ENCODE peak calls at places on chromosomes 1 and 21, in nine cellular contexts. C, N, Z, I, T, V, F, G and J are unnamed samples.

GRCh38 chr1:34758751-34759150 is 789 bp upstream of the GJB4 start:
- DNase-seq in F (no peak), T (no peak), N (no peak), V (no peak), Z (no peak), I (no peak), G (no peak), C (no peak), J (no peak)

GRCh38 chr21:32828908-32829307 is 57.4 kb upstream of the PAXBP1 start:
- DNase-seq in I (no peak), Z (no peak), V (no peak), F (no peak), G (no peak), T (no peak), C (no peak), N (no peak), J (no peak)

GRCh38 chr21:39720126-39720778 is 24.7 kb upstream of the IGSF5 start:
- DNase-seq in F (peak; percentile 21), N (no peak), I (no peak), T (peak; percentile 12), C (no peak), V (no peak), G (no peak), Z (peak; percentile 46), J (no peak)

GRCh38 chr1:57061369-57061768 is 95.6 kb upstream of the C8B start:
- DNase-seq in Z (peak; percentile 5), V (no peak), I (no peak), F (peak; percentile 53), C (peak; percentile 53), T (no peak), N (peak; percentile 6), G (no peak), J (no peak)

GRCh38 chr1:192700834-192701271 is 64.9 kb downstream of the RGS13 start:
- DNase-seq in T (peak; percentile 45), G (no peak), F (peak; percentile 93), Z (peak; percentile 97), N (peak; percentile 80), C (peak; percentile 87), V (no peak), I (no peak), J (no peak)

GRCh38 chr1:184823080-184823479 is 68.4 kb upstream of the EDEM3 start:
- DNase-seq in T (no peak), I (no peak), V (no peak), G (no peak), N (no peak), F (no peak), C (peak; percentile 16), Z (no peak), J (no peak)

GRCh38 chr1:96843196-96843595 is 121.6 kb downstream of the PTBP2 start:
- DNase-seq in F (peak; percentile 88), G (no peak), N (peak; percentile 73), V (no peak), T (no peak), I (no peak), Z (peak; percentile 90), C (peak; percentile 54), J (no peak)

GRCh38 chr1:150259758-150260669 is 2.4 kb downstream of the CA14 start:
- DNase-seq in I (no peak), Z (peak; percentile 57), T (no peak), G (no peak), F (no peak), C (no peak), V (no peak), N (peak; percentile 51), J (no peak)

GRCh38 chr1:214018605-214019268 is 31.0 kb downstream of the PROX1 start:
- DNase-seq in T (no peak), Z (no peak), V (peak; percentile 64), F (no peak), C (no peak), G (no peak), I (peak; percentile 1), N (no peak), J (peak; percentile 2)

GRCh38 chr1:180863158-180863775 is 49.4 kb upstream of the KIAA1614 start:
- DNase-seq in C (peak; percentile 81), V (no peak), F (peak; percentile 58), G (no peak), N (peak; percentile 70), Z (peak; percentile 75), I (peak; percentile 42), T (peak; percentile 50), J (peak; percentile 22)

GRCh38 chr1:7448986-7449385 is 322.1 kb upstream of the VAMP3 start:
- DNase-seq in C (no peak), F (no peak), T (no peak), I (no peak), G (no peak), V (no peak), Z (no peak), N (no peak), J (no peak)

GRCh38 chr1:119547306-119547705 is 40.3 kb downstream of the HSD3B1 start:
- DNase-seq in I (no peak), Z (no peak), C (no peak), F (no peak), T (no peak), N (no peak), V (no peak), G (no peak), J (no peak)

GRCh38 chr1:119551218-119551617 is 44.2 kb downstream of the HSD3B1 start:
- DNase-seq in V (no peak), F (no peak), G (no peak), C (no peak), I (no peak), Z (no peak), T (no peak), N (no peak), J (no peak)

GRCh38 chr1:119549719-119550141 is 42.7 kb downstream of the HSD3B1 start:
- DNase-seq in C (peak; percentile 73), G (no peak), T (peak; percentile 48), I (peak; percentile 39), F (peak; percentile 59), N (peak; percentile 85), V (peak; percentile 20), Z (peak; percentile 92), J (peak; percentile 27)

GRCh38 chr1:119546641-119547040 is 39.6 kb downstream of the HSD3B1 start:
- DNase-seq in Z (no peak), V (no peak), F (no peak), I (no peak), N (no peak), C (no peak), G (no peak), T (no peak), J (no peak)

DNA sequence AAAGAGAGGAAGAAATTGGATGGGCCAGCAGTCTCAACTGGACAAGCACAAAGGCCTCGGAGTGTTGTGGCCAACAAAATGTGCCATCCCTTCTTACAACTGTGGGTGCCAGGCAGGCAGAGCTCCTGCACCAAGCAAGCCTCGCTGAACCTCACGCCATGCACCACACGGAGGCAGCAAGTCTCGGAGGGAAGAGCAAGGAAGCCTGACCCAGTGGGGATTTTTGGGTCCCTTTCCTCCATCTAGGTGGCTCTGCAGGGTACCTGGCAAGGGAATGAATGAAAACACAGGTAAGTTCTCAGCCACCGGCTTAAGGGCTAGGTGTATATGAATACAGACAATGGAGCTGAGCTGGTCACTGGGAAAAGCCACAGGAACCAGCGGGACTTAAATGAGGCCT is 40.8 kb downstream of the HSD3B1 start:
- DNase-seq in V (no peak), C (no peak), F (no peak), G (no peak), Z (no peak), N (no peak), I (no peak), T (no peak), J (no peak)
- TF ChIP-seq CTCF in V (no peak), C (no peak), F (no peak), G (no peak), Z (no peak), N (no peak), I (no peak), T (no peak), J (no peak)

GRCh38 chr1:95451054-95451453 is 217.0 kb downstream of the RWDD3 start:
- DNase-seq in F (no peak), T (peak; percentile 19), Z (no peak), V (no peak), N (no peak), I (peak; percentile 6), G (no peak), C (no peak), J (no peak)
- TF ChIP-seq CTCF in F (no peak), T (no peak), Z (no peak), V (no peak), N (no peak), I (peak; percentile 53), G (no peak), C (no peak), J (no peak)

DNA sequence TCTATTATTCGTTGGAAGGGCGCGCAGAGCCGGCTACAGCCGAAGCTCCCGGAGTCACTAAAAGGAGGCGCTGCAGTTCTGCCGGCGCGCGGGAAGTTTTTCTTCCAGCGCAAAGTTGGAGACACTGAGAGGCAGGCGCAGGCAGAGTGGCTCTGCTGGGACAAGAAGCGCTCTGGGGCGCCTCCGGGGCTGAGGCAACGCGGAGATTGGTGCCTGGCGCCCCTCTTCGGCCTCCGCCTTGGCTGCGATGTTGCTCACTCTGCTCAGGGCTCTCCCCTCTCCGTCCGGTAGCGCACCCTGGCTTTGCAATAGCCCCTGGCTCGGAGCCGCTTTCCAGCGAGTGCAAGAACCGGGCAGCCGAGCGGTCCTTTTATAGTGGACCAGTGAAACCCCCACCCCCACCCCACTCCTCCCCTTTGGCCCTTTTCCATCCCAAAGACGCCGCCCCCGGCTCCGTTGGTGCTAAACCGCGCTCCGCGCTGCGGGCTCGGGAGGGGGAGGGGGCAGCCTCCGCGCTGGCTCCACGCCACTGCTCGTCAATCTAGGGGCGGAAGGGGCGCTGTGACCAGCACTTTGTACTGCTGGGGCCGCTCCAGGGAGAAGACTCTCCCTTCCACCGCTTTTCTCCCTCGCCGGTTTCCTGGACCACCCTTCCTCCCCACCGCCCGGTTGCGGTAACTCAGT is at the start of gene ADAMTS1:
- DNase-seq in I (no peak), G (no peak), Z (peak; percentile 92), V (peak; percentile 43), T (peak; percentile 38), N (peak; percentile 97), C (peak; percentile 96), F (peak; percentile 91), J (peak; percentile 26)
- TF ChIP-seq CTCF in I (no peak), G (no peak), Z (peak; percentile 46), V (no peak), T (no peak), N (no peak), C (peak; percentile 20), F (peak; percentile 26), J (no peak)

GRCh38 chr1:26994020-26994745 is 691 bp downstream of the TRNP1 start:
- DNase-seq in T (no peak), Z (no peak), V (peak; percentile 64), I (peak; percentile 11), G (peak; percentile 19), F (no peak), N (no peak), C (no peak), J (peak; percentile 37)

GRCh38 chr1:26996024-26996423 is 2.5 kb downstream of the TRNP1 start:
- DNase-seq in N (peak; percentile 57), G (no peak), F (peak; percentile 78), V (no peak), Z (no peak), C (peak; percentile 58), T (peak; percentile 34), I (no peak), J (no peak)

GRCh38 chr1:26991310-26992116 is 2.0 kb upstream of the TRNP1 start:
- DNase-seq in C (no peak), Z (no peak), T (peak; percentile 91), G (no peak), N (no peak), I (peak; percentile 43), F (peak; percentile 64), V (peak; percentile 68), J (peak; percentile 54)

GRCh38 chr1:26994772-26995625 is 1.5 kb downstream of the TRNP1 start:
- DNase-seq in C (no peak), I (peak; percentile 9), N (no peak), F (no peak), V (no peak), T (no peak), Z (no peak), G (no peak), J (no peak)

GRCh38 chr1:26993237-26994019 is at the start of gene TRNP1:
- DNase-seq in Z (peak; percentile 82), V (peak; percentile 96), N (peak; percentile 85), C (peak; percentile 74), T (peak; percentile 91), I (peak; percentile 70), G (peak; percentile 67), F (peak; percentile 69), J (peak; percentile 79)
- TF ChIP-seq CTCF in Z (no peak), V (no peak), N (no peak), C (no peak), T (no peak), I (no peak), G (no peak), F (no peak), J (no peak)